ENCODE peak calls at places on chromosomes 3 and 15, in seven cellular contexts. K, W, R, E, D, U and C are unnamed samples.
A peak's percentile ranks its signal among the peaks of the same experiment; 100 is the strongest.

GRCh38 chr3:21331321-21331720 is 419.7 kb downstream of the ZNF385D start:
- DNase-seq in K (no peak), W (no peak), R (no peak), E (no peak), D (no peak), U (peak; percentile 9), C (no peak)

GRCh38 chr15:77986891-77987764 is 90.4 kb downstream of the TBC1D2B start:
- DNase-seq in K (no peak), W (no peak), R (peak; percentile 67), E (no peak), D (no peak), U (no peak), C (no peak)

GRCh38 chr15:69452702-69453513 is at the start of gene RPLP1:
- DNase-seq in K (no peak), W (peak; percentile 91), R (peak; percentile 98), E (peak; percentile 96), D (peak; percentile 96), U (peak; percentile 97), C (peak; percentile 78)

GRCh38 chr3:188283347-188283746 is 129.4 kb downstream of the LPP start:
- DNase-seq in K (peak; percentile 82), W (no peak), R (no peak), E (no peak), D (peak; percentile 88), U (peak; percentile 85), C (no peak)

GRCh38 chr3:154126651-154127050 is 5.5 kb downstream of the ARHGEF26 start:
- DNase-seq in K (no peak), W (no peak), R (no peak), E (no peak), D (no peak), U (no peak), C (no peak)

GRCh38 chr3:39291903-39292329 is 12.1 kb upstream of the CX3CR1 start:
- DNase-seq in K (peak; percentile 50), W (peak; percentile 48), R (peak; percentile 73), E (peak; percentile 41), D (peak; percentile 47), U (peak; percentile 59), C (peak; percentile 2)

GRCh38 chr3:50554553-50554952 is 13.0 kb downstream of the C3orf18 start:
- DNase-seq in K (no peak), W (no peak), R (no peak), E (no peak), D (no peak), U (no peak), C (no peak)

GRCh38 chr3:21960033-21960432 is 209.0 kb upstream of the ZNF385D start:
- DNase-seq in K (no peak), W (no peak), R (no peak), E (no peak), D (no peak), U (no peak), C (no peak)

GRCh38 chr3:133330043-133330442 is 69.8 kb upstream of the BFSP2 start:
- DNase-seq in K (no peak), W (no peak), R (no peak), E (peak; percentile 17), D (no peak), U (no peak), C (no peak)

GRCh38 chr3:101898752-101899169 is 49.4 kb downstream of the NFKBIZ start:
- DNase-seq in K (no peak), W (no peak), R (no peak), E (no peak), D (no peak), U (no peak), C (no peak)

GRCh38 chr15:67177750-67178149 is 76.7 kb downstream of the AAGAB start:
- DNase-seq in K (no peak), W (no peak), R (peak; percentile 75), E (no peak), D (peak; percentile 69), U (peak; percentile 40), C (no peak)

GRCh38 chr15:64430000-64430735 is 30.2 kb upstream of the ZNF609 start:
- DNase-seq in K (no peak), W (peak; percentile 1), R (no peak), E (peak; percentile 95), D (peak; percentile 97), U (peak; percentile 96), C (no peak)

GRCh38 chr3:44924102-44925084 is 50.0 kb downstream of the TGM4 start:
- DNase-seq in K (no peak), W (no peak), R (no peak), E (peak; percentile 13), D (no peak), U (peak; percentile 85), C (no peak)

GRCh38 chr15:39191871-39192281 is 389.0 kb upstream of the THBS1 start:
- DNase-seq in K (peak; percentile 71), W (no peak), R (no peak), E (peak; percentile 60), D (no peak), U (peak; percentile 56), C (peak; percentile 68)

GRCh38 chr3:63576826-63577225 is 75.6 kb upstream of the SNTN start:
- DNase-seq in K (no peak), W (no peak), R (no peak), E (no peak), D (no peak), U (no peak), C (no peak)

GRCh38 chr3:149004622-149005021 is 13.3 kb downstream of the GYG1 start:
- DNase-seq in K (no peak), W (no peak), R (no peak), E (peak; percentile 66), D (peak; percentile 47), U (no peak), C (peak; percentile 88)

GRCh38 chr3:143934791-143935190 is 36.8 kb upstream of the DIPK2A start:
- DNase-seq in K (no peak), W (no peak), R (no peak), E (no peak), D (no peak), U (peak; percentile 4), C (no peak)

GRCh38 chr3:155744091-155744625 is 713 bp downstream of the PLCH1 start:
- DNase-seq in K (peak; percentile 48), W (no peak), R (peak; percentile 90), E (peak; percentile 22), D (no peak), U (peak; percentile 26), C (no peak)

GRCh38 chr15:51865291-51865690 is 35.8 kb downstream of the TMOD3 start:
- DNase-seq in K (no peak), W (no peak), R (no peak), E (no peak), D (no peak), U (no peak), C (no peak)

GRCh38 chr3:115581347-115582135 is 41.8 kb upstream of the GAP43 start:
- DNase-seq in K (no peak), W (no peak), R (no peak), E (peak; percentile 16), D (peak; percentile 68), U (peak; percentile 30), C (no peak)

GRCh38 chr15:80090879-80091503 is 31.5 kb downstream of the ZFAND6 start:
- DNase-seq in K (no peak), W (no peak), R (no peak), E (no peak), D (no peak), U (no peak), C (no peak)

GRCh38 chr15:80081390-80081789 is 21.9 kb downstream of the ZFAND6 start:
- DNase-seq in K (no peak), W (no peak), R (no peak), E (no peak), D (no peak), U (no peak), C (no peak)

GRCh38 chr15:80090041-80090440 is 30.6 kb downstream of the ZFAND6 start:
- DNase-seq in K (no peak), W (no peak), R (no peak), E (no peak), D (no peak), U (no peak), C (no peak)

GRCh38 chr15:80087104-80087503 is 27.6 kb downstream of the ZFAND6 start:
- DNase-seq in K (no peak), W (no peak), R (no peak), E (no peak), D (no peak), U (no peak), C (no peak)
- TF ChIP-seq CTCF in K (no peak), W (no peak), R (no peak), E (peak; percentile 20), D (peak; percentile 9), U (peak; percentile 29), C (peak; percentile 35)

GRCh38 chr3:114218578-114219185 is 18.7 kb downstream of the ZNF80 start:
- DNase-seq in K (no peak), W (no peak), R (no peak), E (no peak), D (no peak), U (no peak), C (no peak)

GRCh38 chr3:114218006-114218405 is 19.4 kb downstream of the ZNF80 start:
- DNase-seq in K (no peak), W (no peak), R (no peak), E (peak; percentile 8), D (no peak), U (peak; percentile 55), C (no peak)

GRCh38 chr3:114214542-114215341 is 22.6 kb downstream of the ZNF80 start:
- DNase-seq in K (no peak), W (peak; percentile 25), R (no peak), E (peak; percentile 81), D (no peak), U (no peak), C (no peak)

GRCh38 chr3:114217266-114217665 is 20.1 kb downstream of the ZNF80 start:
- DNase-seq in K (no peak), W (no peak), R (no peak), E (peak; percentile 8), D (no peak), U (peak; percentile 29), C (no peak)

GRCh38 chr3:114216186-114216970 is 21.0 kb downstream of the ZNF80 start:
- DNase-seq in K (no peak), W (no peak), R (no peak), E (peak; percentile 79), D (peak; percentile 3), U (peak; percentile 23), C (no peak)
- H3K4me3 ChIP-seq in K (no peak overlapping the region), W (no peak overlapping the region), R (no peak overlapping the region), E (no peak overlapping the region), D (no peak overlapping the region), U (no peak overlapping the region), C (no peak overlapping the region)

DNA sequence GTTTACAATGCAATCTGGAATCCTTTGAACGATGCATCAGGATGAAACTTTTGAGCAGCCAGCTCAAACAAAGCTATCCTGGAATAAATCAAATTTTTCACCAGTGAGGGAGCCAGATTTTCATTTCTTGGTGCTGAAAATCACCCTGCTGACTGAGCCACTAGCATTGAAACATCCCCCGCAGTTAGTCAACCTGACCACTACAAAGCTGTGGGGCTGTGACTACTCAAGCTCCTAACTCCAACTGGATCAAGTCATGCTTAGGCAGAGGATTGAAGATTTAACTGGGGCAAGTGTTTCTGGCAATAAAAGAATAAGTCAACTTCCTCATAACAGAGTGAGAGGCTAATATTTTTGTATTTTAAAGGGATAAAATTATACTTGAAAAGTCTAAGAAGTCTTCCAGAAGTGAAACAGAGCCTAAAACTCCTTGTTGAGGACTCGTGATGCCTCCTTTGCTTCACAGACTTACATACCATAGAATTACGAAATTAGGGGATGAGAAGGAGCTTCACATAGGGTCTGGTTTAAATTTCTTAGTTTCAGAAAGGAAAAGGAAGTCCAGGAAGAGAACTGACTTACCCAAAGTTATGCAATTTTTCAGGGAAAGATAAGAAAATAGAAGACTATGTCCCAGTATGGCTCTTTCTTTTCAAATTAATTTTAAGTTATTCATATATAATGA is 177.8 kb downstream of the SERPINI1 start:
- DNase-seq in K (no peak), W (no peak), R (no peak), E (peak; percentile 28), D (peak; percentile 30), U (peak; percentile 60), C (peak; percentile 3)
- TF ChIP-seq CTCF in K (no peak), W (no peak), R (peak; percentile 11), E (peak; percentile 23), D (peak; percentile 8), U (no peak), C (peak; percentile 31)

GRCh38 chr15:35698978-35699377 is 153.0 kb upstream of the DPH6 start:
- DNase-seq in K (no peak), W (no peak), R (no peak), E (no peak), D (no peak), U (no peak), C (no peak)
- H3K4me3 ChIP-seq in K (no peak overlapping the region), W (no peak overlapping the region), R (no peak overlapping the region), E (no peak overlapping the region), D (no peak overlapping the region), U (no peak overlapping the region), C (no peak overlapping the region)